ENCODE peak calls at places on chromosomes 16 and 17, in four cellular contexts. O, X, S and B are unnamed samples.
A peak's percentile ranks its signal among the peaks of the same experiment; 100 is the strongest.

GRCh38 chr17:64223283-64223682 is 39.8 kb downstream of the TEX2 start:
- DNase-seq in O (no peak), X (no peak), S (no peak), B (no peak)

GRCh38 chr16:3401719-3402397 is 843 bp downstream of the ZNF174 start:
- DNase-seq in O (peak; percentile 51), X (no peak), S (peak; percentile 18), B (peak; percentile 40)

GRCh38 chr16:85746431-85747227 is 4.3 kb downstream of the C16orf74 start:
- DNase-seq in O (no peak), X (no peak), S (no peak), B (no peak)

GRCh38 chr16:1331712-1332617 is 1.5 kb upstream of the BAIAP3 start:
- DNase-seq in O (peak; percentile 74), X (peak; percentile 39), S (peak; percentile 92), B (no peak)

GRCh38 chr16:56281256-56281805 is 90.0 kb downstream of the GNAO1 start:
- DNase-seq in O (peak; percentile 75), X (no peak), S (peak; percentile 24), B (peak; percentile 30)

GRCh38 chr16:62870554-62870953 is 834.3 kb upstream of the CDH8 start:
- DNase-seq in O (no peak), X (no peak), S (no peak), B (no peak)

GRCh38 chr16:4212934-4213296 is 29.0 kb downstream of the SRL start:
- DNase-seq in O (no peak), X (no peak), S (peak; percentile 72), B (no peak)

GRCh38 chr17:74231846-74232713 is 18.7 kb downstream of the TTYH2 start:
- DNase-seq in O (no peak), X (no peak), S (no peak), B (no peak)

GRCh38 chr16:7597677-7598076 is 265.0 kb downstream of the RBFOX1 start:
- DNase-seq in O (no peak), X (no peak), S (no peak), B (no peak)

GRCh38 chr17:66044083-66044482 is 147.8 kb downstream of the CEP112 start:
- DNase-seq in O (no peak), X (no peak), S (no peak), B (no peak)

GRCh38 chr17:55304171-55304859 is 39.6 kb downstream of the HLF start:
- DNase-seq in O (no peak), X (no peak), S (no peak), B (no peak)

GRCh38 chr17:41322264-41322902 is 6.9 kb upstream of the KRTAP17-1 start:
- DNase-seq in O (peak; percentile 39), X (no peak), S (peak; percentile 38), B (peak; percentile 22)

GRCh38 chr16:57091200-57091989 is 988 bp upstream of the CPNE2 start:
- DNase-seq in O (no peak), X (no peak), S (peak; percentile 37), B (peak; percentile 38)

GRCh38 chr17:21286066-21286770 is 1.7 kb downstream of the MAP2K3 start:
- DNase-seq in O (no peak), X (no peak), S (peak; percentile 96), B (peak; percentile 64)

GRCh38 chr17:39306028-39306427 is 80.3 kb upstream of the STAC2 start:
- DNase-seq in O (no peak), X (no peak), S (no peak), B (no peak)

GRCh38 chr17:31068291-31068690 is 26.5 kb upstream of the NF1 start:
- DNase-seq in O (peak; percentile 53), X (no peak), S (peak; percentile 37), B (peak; percentile 53)

GRCh38 chr17:64491034-64491860 is 5.6 kb downstream of the POLG2 start:
- DNase-seq in O (no peak), X (no peak), S (peak; percentile 57), B (no peak)

GRCh38 chr16:50244504-50245416 is 21.6 kb upstream of the ADCY7 start:
- DNase-seq in O (peak; percentile 42), X (no peak), S (no peak), B (no peak)

GRCh38 chr16:57186630-57187507 is 740 bp downstream of the RSPRY1 start:
- DNase-seq in O (peak; percentile 24), X (no peak), S (peak; percentile 54), B (peak; percentile 17)

GRCh38 chr17:14688134-14688533 is 387.3 kb downstream of the HS3ST3B1 start:
- DNase-seq in O (no peak), X (no peak), S (no peak), B (no peak)

GRCh38 chr16:86343111-86343642 is 167.2 kb upstream of the FOXF1 start:
- DNase-seq in O (no peak), X (no peak), S (no peak), B (no peak)

DNA sequence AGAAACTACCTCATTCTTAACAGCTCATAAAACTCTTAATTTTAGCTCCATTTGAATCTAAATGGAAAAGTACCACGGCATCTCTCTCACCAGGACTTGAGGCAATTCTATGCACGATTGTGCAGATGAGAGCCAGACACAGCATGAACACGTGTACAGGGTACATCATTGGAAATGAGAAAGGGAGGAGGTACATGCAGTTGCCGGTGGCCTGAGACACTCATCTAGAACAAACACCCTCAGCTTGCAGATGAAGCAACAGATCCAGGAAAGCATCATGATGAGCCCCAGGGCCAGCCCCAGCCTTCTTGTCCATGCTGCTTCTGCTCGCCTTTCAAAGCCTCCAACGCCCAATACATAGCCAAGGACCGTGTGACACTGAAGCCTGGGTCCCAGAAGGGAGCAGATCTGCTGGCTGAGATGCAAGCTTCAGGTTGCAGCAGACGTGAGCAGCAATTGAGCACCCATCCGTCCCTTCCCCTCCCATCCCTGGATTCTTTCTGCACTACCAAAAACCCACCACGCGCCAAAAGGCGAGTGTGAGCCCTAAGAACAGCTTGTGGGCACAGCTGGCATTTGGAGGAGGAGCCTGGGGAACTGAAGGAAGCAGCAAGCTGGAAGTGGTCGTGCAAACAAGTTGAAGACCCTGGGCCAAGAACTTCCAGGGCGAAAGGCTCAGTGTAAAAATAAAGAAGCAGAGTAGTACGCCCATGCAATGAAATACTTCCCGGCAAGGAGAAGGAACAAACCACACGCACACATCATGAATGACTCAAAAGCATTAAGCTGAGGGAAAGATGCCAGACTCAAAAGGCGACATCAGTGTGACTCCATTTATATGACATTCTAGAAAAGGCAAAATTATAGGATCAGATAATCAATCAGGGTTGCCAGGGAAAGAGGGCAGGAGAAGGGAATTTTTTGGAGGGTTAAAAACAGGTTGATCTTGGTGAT is 7.4 kb upstream of the RCVRN start:
- DNase-seq in O (no peak), X (no peak), S (no peak), B (no peak)
- TF ChIP-seq TARDBP in O (no peak), X (no peak), S (no peak), B (no peak)

DNA sequence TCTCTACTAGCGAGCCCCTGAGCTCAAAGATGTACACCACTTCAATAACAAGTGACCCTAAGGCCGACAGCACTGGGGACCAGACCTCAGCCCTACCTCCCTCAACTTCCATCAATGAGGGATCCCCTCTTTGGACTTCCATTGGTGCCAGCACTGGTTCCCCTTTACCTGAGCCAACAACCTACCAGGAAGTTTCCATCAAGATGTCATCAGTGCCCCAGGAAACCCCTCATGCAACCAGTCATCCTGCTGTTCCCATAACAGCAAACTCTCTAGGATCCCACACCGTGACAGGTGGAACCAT is 734 bp downstream of the SPN start:
- DNase-seq in O (no peak), X (no peak), S (no peak), B (no peak)
- TF ChIP-seq SP1 in O (no peak), X (no peak), S (no peak), B (no peak)

DNA sequence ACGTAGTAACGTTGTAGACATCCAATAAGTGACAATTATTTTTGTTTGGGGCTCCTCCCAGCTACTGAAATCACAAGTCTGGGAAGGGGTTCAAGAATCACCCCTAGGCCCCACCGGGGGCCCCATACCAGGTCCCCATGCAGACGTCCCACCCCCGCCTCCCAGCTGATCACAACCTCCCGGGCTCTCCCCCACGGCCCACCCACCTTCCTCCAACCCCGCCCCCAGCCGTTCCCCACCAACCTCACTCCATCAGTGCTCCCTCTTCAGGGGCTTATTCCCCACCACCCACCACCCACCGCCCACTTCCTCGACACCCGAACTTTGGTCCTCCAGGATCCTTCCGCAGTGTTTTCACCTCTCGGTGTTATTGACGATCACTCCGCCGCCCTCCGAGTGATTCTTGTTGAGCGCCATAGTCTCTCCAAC is 240 bp downstream of the WBP2 start:
- DNase-seq in O (peak; percentile 81), X (no peak), S (no peak), B (peak; percentile 46)
- TF ChIP-seq TARDBP in O (no peak), X (no peak), S (no peak), B (no peak)

DNA sequence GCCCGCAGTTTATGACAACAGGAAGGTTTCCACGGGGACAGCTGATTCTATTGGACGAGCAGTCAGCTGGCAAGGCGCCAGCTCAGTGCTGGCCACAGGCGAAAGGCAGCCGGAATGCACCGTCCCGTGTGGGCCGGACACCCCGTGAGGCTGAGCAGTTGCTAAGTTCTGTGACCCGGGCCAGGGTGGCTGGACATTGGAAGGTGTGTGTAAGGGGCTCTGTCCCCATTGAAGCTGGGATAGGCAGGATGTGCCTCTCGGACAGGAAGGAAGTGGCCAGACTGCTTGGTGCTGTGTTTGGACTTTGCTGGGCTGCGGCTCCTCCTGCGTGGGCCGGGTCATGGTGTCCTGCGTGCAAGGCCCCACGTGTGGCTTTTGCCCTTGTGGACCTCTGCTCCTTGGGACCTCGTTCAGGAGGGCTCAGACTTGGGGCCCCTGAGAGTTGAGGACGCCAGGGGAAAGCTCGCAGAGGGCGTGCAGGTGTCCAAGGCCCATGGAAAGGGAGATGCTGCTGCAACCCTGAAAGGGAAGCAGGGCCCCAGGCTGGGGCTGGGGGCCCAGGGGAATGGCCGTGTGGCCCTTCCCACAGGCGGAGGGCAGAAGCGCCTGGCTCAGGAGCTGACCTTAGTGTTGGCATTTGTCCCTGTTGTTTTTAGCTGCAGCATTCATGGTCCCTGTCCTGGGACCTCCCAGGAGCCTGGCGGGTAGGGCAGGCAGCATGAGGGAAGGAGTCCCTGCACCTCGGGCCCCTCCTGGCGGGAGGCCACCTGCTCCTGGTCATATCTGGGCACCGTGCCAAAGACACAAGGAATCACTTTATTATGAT is 10.0 kb downstream of the BAIAP2 start:
- DNase-seq in O (no peak), X (no peak), S (peak; percentile 62), B (no peak)
- TF ChIP-seq SP1 in O (no peak), X (no peak), S (no peak), B (no peak)

GRCh38 chr16:21075252-21075651 is 75.4 kb downstream of the DNAH3 start:
- DNase-seq in O (no peak), X (no peak), S (no peak), B (no peak)
- TF ChIP-seq TARDBP in O (no peak), X (no peak), S (no peak), B (no peak)